ENCODE peak calls at places on chromosome 13, in ten cellular contexts. One of them, this sample, is unnamed. For H3K27me3, the result is how much of the 10 kb centered on the place peaks cover.

GRCh38 chr13:53298426-53298825 is 269.8 kb downstream of the OLFM4 start:
- DNase-seq in pancreas: no peak
- DNase-seq in brain microvascular endothelial cell: no peak
- DNase-seq in adrenal gland: no peak
- DNase-seq in effector memory CD4-positive, alpha-beta T cell: no peak
- DNase-seq in Peyer's patch: no peak
- DNase-seq in thoracic aorta: no peak
- DNase-seq in IMR-90: no peak
- DNase-seq in GM06990: no peak
- DNase-seq in trophoblast cell: no peak
- DNase-seq in this sample: no peak

GRCh38 chr13:35914662-35915061 is 216.5 kb downstream of the DCLK1 start:
- DNase-seq in pancreas: no peak
- DNase-seq in brain microvascular endothelial cell: no peak
- DNase-seq in adrenal gland: no peak
- DNase-seq in effector memory CD4-positive, alpha-beta T cell: no peak
- DNase-seq in Peyer's patch: no peak
- DNase-seq in thoracic aorta: no peak
- DNase-seq in IMR-90: no peak
- DNase-seq in GM06990: no peak
- DNase-seq in trophoblast cell: no peak
- DNase-seq in this sample: no peak

GRCh38 chr13:97986841-97987240 is 33.4 kb downstream of the IPO5 start:
- DNase-seq in pancreas: no peak
- DNase-seq in brain microvascular endothelial cell: no peak
- DNase-seq in adrenal gland: no peak
- DNase-seq in effector memory CD4-positive, alpha-beta T cell: no peak
- DNase-seq in Peyer's patch: peak
- DNase-seq in thoracic aorta: no peak
- DNase-seq in IMR-90: no peak
- DNase-seq in GM06990: no peak
- DNase-seq in trophoblast cell: no peak
- DNase-seq in this sample: no peak

GRCh38 chr13:25249001-25249543 is 38.2 kb downstream of the MTMR6 start:
- DNase-seq in pancreas: no peak
- DNase-seq in brain microvascular endothelial cell: peak
- DNase-seq in adrenal gland: no peak
- DNase-seq in effector memory CD4-positive, alpha-beta T cell: no peak
- DNase-seq in Peyer's patch: no peak
- DNase-seq in thoracic aorta: no peak
- DNase-seq in IMR-90: peak
- DNase-seq in GM06990: no peak
- DNase-seq in trophoblast cell: peak
- DNase-seq in this sample: no peak

GRCh38 chr13:25683662-25684370 is 312.0 kb downstream of the ATP8A2 start:
- DNase-seq in pancreas: no peak
- DNase-seq in brain microvascular endothelial cell: no peak
- DNase-seq in adrenal gland: no peak
- DNase-seq in effector memory CD4-positive, alpha-beta T cell: no peak
- DNase-seq in Peyer's patch: no peak
- DNase-seq in thoracic aorta: no peak
- DNase-seq in IMR-90: no peak
- DNase-seq in GM06990: no peak
- DNase-seq in trophoblast cell: no peak
- DNase-seq in this sample: no peak

GRCh38 chr13:33367186-33367895 is 81.8 kb upstream of the STARD13 start:
- DNase-seq in pancreas: no peak
- DNase-seq in brain microvascular endothelial cell: no peak
- DNase-seq in adrenal gland: no peak
- DNase-seq in effector memory CD4-positive, alpha-beta T cell: no peak
- DNase-seq in Peyer's patch: no peak
- DNase-seq in thoracic aorta: no peak
- DNase-seq in IMR-90: no peak
- DNase-seq in GM06990: no peak
- DNase-seq in trophoblast cell: no peak
- DNase-seq in this sample: no peak

GRCh38 chr13:93289842-93290241 is 63.2 kb downstream of the GPC6 start:
- DNase-seq in pancreas: no peak
- DNase-seq in brain microvascular endothelial cell: no peak
- DNase-seq in adrenal gland: no peak
- DNase-seq in effector memory CD4-positive, alpha-beta T cell: no peak
- DNase-seq in Peyer's patch: no peak
- DNase-seq in thoracic aorta: no peak
- DNase-seq in IMR-90: no peak
- DNase-seq in GM06990: no peak
- DNase-seq in trophoblast cell: no peak
- DNase-seq in this sample: no peak

GRCh38 chr13:31681133-31681532 is 58.2 kb upstream of the RXFP2 start:
- DNase-seq in pancreas: no peak
- DNase-seq in brain microvascular endothelial cell: no peak
- DNase-seq in adrenal gland: no peak
- DNase-seq in effector memory CD4-positive, alpha-beta T cell: no peak
- DNase-seq in Peyer's patch: no peak
- DNase-seq in thoracic aorta: no peak
- DNase-seq in IMR-90: no peak
- DNase-seq in GM06990: no peak
- DNase-seq in trophoblast cell: no peak
- DNase-seq in this sample: no peak

GRCh38 chr13:22061806-22062391 is 391.0 kb downstream of the FGF9 start:
- DNase-seq in pancreas: no peak
- DNase-seq in brain microvascular endothelial cell: no peak
- DNase-seq in adrenal gland: no peak
- DNase-seq in effector memory CD4-positive, alpha-beta T cell: no peak
- DNase-seq in Peyer's patch: no peak
- DNase-seq in thoracic aorta: no peak
- DNase-seq in IMR-90: no peak
- DNase-seq in GM06990: peak
- DNase-seq in trophoblast cell: no peak
- DNase-seq in this sample: peak

GRCh38 chr13:97222934-97223710 is 989 bp downstream of the MBNL2 start:
- DNase-seq in pancreas: no peak
- DNase-seq in brain microvascular endothelial cell: no peak
- DNase-seq in adrenal gland: no peak
- DNase-seq in effector memory CD4-positive, alpha-beta T cell: no peak
- DNase-seq in Peyer's patch: no peak
- DNase-seq in thoracic aorta: no peak
- DNase-seq in IMR-90: no peak
- DNase-seq in GM06990: no peak
- DNase-seq in trophoblast cell: peak
- DNase-seq in this sample: no peak

GRCh38 chr13:85588359-85588758 is 210.9 kb downstream of the SLITRK6 start:
- DNase-seq in pancreas: no peak
- DNase-seq in brain microvascular endothelial cell: no peak
- DNase-seq in adrenal gland: no peak
- DNase-seq in effector memory CD4-positive, alpha-beta T cell: no peak
- DNase-seq in Peyer's patch: no peak
- DNase-seq in thoracic aorta: no peak
- DNase-seq in IMR-90: no peak
- DNase-seq in GM06990: no peak
- DNase-seq in trophoblast cell: peak
- DNase-seq in this sample: no peak

GRCh38 chr13:75864718-75865117 is 228.6 kb downstream of the LMO7 start:
- DNase-seq in pancreas: no peak
- DNase-seq in brain microvascular endothelial cell: peak
- DNase-seq in adrenal gland: no peak
- DNase-seq in effector memory CD4-positive, alpha-beta T cell: no peak
- DNase-seq in Peyer's patch: no peak
- DNase-seq in thoracic aorta: no peak
- DNase-seq in IMR-90: peak
- DNase-seq in GM06990: no peak
- DNase-seq in trophoblast cell: peak
- DNase-seq in this sample: no peak

GRCh38 chr13:43961909-43962308 is 82.2 kb downstream of the LACC1 start:
- DNase-seq in pancreas: no peak
- DNase-seq in brain microvascular endothelial cell: no peak
- DNase-seq in adrenal gland: no peak
- DNase-seq in effector memory CD4-positive, alpha-beta T cell: no peak
- DNase-seq in Peyer's patch: no peak
- DNase-seq in thoracic aorta: no peak
- DNase-seq in IMR-90: no peak
- DNase-seq in GM06990: no peak
- DNase-seq in trophoblast cell: no peak
- DNase-seq in this sample: no peak
- H3K27me3 ChIP-seq in pancreas: under half
- H3K27me3 ChIP-seq in brain microvascular endothelial cell: under half
- H3K27me3 ChIP-seq in adrenal gland: under half
- H3K27me3 ChIP-seq in effector memory CD4-positive, alpha-beta T cell: under half
- H3K27me3 ChIP-seq in Peyer's patch: under half
- H3K27me3 ChIP-seq in thoracic aorta: under half
- H3K27me3 ChIP-seq in IMR-90: under half
- H3K27me3 ChIP-seq in GM06990: under half
- H3K27me3 ChIP-seq in trophoblast cell: under half
- H3K27me3 ChIP-seq in this sample: under half

DNA sequence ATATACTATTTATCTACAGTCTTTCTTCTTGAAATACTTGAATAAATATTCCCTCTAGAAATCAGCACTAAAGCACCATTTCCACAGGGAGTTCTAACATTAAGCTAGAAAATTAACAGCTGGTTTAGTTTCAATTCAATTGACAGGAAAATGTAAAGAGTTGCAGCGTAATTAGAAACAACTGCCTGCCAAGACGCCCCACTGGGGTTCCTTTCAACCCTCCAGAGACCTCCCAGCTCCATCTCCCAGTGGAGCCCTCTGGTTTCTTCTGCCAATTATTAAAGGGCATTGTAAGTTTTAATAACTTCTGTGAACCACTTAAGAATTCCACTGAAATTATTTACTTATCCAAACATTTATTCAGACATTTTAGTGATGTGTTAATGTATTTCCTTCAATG is 4.1 kb downstream of the GJA3 start:
- DNase-seq in pancreas: no peak
- DNase-seq in brain microvascular endothelial cell: no peak
- DNase-seq in adrenal gland: no peak
- DNase-seq in effector memory CD4-positive, alpha-beta T cell: no peak
- DNase-seq in Peyer's patch: no peak
- DNase-seq in thoracic aorta: no peak
- DNase-seq in IMR-90: no peak
- DNase-seq in GM06990: no peak
- DNase-seq in trophoblast cell: no peak
- DNase-seq in this sample: no peak
- H3K27me3 ChIP-seq in pancreas: under half
- H3K27me3 ChIP-seq in brain microvascular endothelial cell: under half
- H3K27me3 ChIP-seq in adrenal gland: half or more
- H3K27me3 ChIP-seq in effector memory CD4-positive, alpha-beta T cell: under half
- H3K27me3 ChIP-seq in Peyer's patch: under half
- H3K27me3 ChIP-seq in thoracic aorta: under half
- H3K27me3 ChIP-seq in IMR-90: under half
- H3K27me3 ChIP-seq in GM06990: under half
- H3K27me3 ChIP-seq in trophoblast cell: under half
- H3K27me3 ChIP-seq in this sample: under half

GRCh38 chr13:29911781-29912478 is 61.5 kb upstream of the UBL3 start:
- DNase-seq in pancreas: no peak
- DNase-seq in brain microvascular endothelial cell: no peak
- DNase-seq in adrenal gland: no peak
- DNase-seq in effector memory CD4-positive, alpha-beta T cell: no peak
- DNase-seq in Peyer's patch: no peak
- DNase-seq in thoracic aorta: no peak
- DNase-seq in IMR-90: no peak
- DNase-seq in GM06990: no peak
- DNase-seq in trophoblast cell: no peak
- DNase-seq in this sample: no peak

GRCh38 chr13:29908917-29909755 is 58.7 kb upstream of the UBL3 start:
- DNase-seq in pancreas: no peak
- DNase-seq in brain microvascular endothelial cell: no peak
- DNase-seq in adrenal gland: no peak
- DNase-seq in effector memory CD4-positive, alpha-beta T cell: no peak
- DNase-seq in Peyer's patch: no peak
- DNase-seq in thoracic aorta: no peak
- DNase-seq in IMR-90: no peak
- DNase-seq in GM06990: no peak
- DNase-seq in trophoblast cell: no peak
- DNase-seq in this sample: no peak

GRCh38 chr13:29908411-29908810 is 58.0 kb upstream of the UBL3 start:
- DNase-seq in pancreas: no peak
- DNase-seq in brain microvascular endothelial cell: no peak
- DNase-seq in adrenal gland: no peak
- DNase-seq in effector memory CD4-positive, alpha-beta T cell: no peak
- DNase-seq in Peyer's patch: no peak
- DNase-seq in thoracic aorta: no peak
- DNase-seq in IMR-90: peak
- DNase-seq in GM06990: no peak
- DNase-seq in trophoblast cell: no peak
- DNase-seq in this sample: no peak

GRCh38 chr13:29907670-29908069 is 57.3 kb upstream of the UBL3 start:
- DNase-seq in pancreas: no peak
- DNase-seq in brain microvascular endothelial cell: no peak
- DNase-seq in adrenal gland: no peak
- DNase-seq in effector memory CD4-positive, alpha-beta T cell: no peak
- DNase-seq in Peyer's patch: no peak
- DNase-seq in thoracic aorta: no peak
- DNase-seq in IMR-90: no peak
- DNase-seq in GM06990: no peak
- DNase-seq in trophoblast cell: no peak
- DNase-seq in this sample: no peak

GRCh38 chr13:29909975-29910674 is 59.7 kb upstream of the UBL3 start:
- DNase-seq in pancreas: no peak
- DNase-seq in brain microvascular endothelial cell: peak
- DNase-seq in adrenal gland: no peak
- DNase-seq in effector memory CD4-positive, alpha-beta T cell: no peak
- DNase-seq in Peyer's patch: no peak
- DNase-seq in thoracic aorta: no peak
- DNase-seq in IMR-90: peak
- DNase-seq in GM06990: no peak
- DNase-seq in trophoblast cell: peak
- DNase-seq in this sample: no peak
- H3K27me3 ChIP-seq in pancreas: under half
- H3K27me3 ChIP-seq in brain microvascular endothelial cell: under half
- H3K27me3 ChIP-seq in adrenal gland: under half
- H3K27me3 ChIP-seq in effector memory CD4-positive, alpha-beta T cell: under half
- H3K27me3 ChIP-seq in Peyer's patch: under half
- H3K27me3 ChIP-seq in thoracic aorta: under half
- H3K27me3 ChIP-seq in IMR-90: under half
- H3K27me3 ChIP-seq in GM06990: under half
- H3K27me3 ChIP-seq in trophoblast cell: under half
- H3K27me3 ChIP-seq in this sample: under half

DNA sequence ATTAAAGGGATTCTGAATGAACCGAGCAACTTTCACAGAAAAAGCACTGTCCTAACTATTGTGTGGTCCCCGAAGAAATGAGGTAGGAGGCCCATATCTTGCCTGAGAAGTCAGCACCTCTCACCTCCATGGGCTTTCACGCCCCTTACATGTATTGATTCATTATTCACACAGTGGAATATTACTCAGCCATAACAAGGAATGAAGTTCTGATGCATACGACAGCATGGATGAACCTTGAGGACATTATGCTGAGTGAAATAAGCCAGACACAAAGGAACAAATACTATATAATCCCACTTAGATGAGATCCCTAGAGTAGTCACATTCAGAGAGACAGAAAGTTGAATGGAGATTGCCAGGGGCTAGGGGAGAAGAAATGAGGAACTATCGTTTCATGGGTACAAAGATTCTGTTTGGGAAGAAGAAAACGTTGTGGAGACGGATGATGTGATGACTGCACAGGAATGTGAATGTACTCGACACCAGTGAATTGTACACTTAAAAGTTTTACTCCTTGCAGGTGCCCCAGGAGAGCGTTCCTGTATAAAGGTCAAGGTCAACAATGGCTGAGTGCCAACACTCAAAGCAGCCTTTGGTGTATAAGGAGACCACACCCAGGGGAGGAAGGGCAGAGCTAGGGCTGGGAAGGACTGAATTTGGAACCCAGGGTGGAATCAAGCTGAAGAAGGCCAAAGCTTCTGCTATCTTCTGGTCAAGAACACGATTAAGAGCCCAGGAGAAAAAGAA is 22.5 kb downstream of the ZIC5 start:
- DNase-seq in pancreas: no peak
- DNase-seq in brain microvascular endothelial cell: no peak
- DNase-seq in adrenal gland: no peak
- DNase-seq in effector memory CD4-positive, alpha-beta T cell: no peak
- DNase-seq in Peyer's patch: no peak
- DNase-seq in thoracic aorta: no peak
- DNase-seq in IMR-90: no peak
- DNase-seq in GM06990: no peak
- DNase-seq in trophoblast cell: no peak
- DNase-seq in this sample: no peak
- H3K27me3 ChIP-seq in pancreas: under half
- H3K27me3 ChIP-seq in brain microvascular endothelial cell: under half
- H3K27me3 ChIP-seq in adrenal gland: under half
- H3K27me3 ChIP-seq in effector memory CD4-positive, alpha-beta T cell: under half
- H3K27me3 ChIP-seq in Peyer's patch: under half
- H3K27me3 ChIP-seq in thoracic aorta: under half
- H3K27me3 ChIP-seq in IMR-90: half or more
- H3K27me3 ChIP-seq in GM06990: under half
- H3K27me3 ChIP-seq in trophoblast cell: under half
- H3K27me3 ChIP-seq in this sample: under half

This sample was measured in CD8-positive, alpha-beta memory T cell.